ENCODE peak calls at places on chromosomes 2 and 18, in ten cellular contexts. One of them, this sample, is unnamed.

GRCh38 chr2:64329848-64330247 is 124.1 kb upstream of the LGALSL start:
- DNase-seq in ovary: no peak
- DNase-seq in IMR-90: peak; percentile 4
- DNase-seq in stomach: peak; percentile 54
- DNase-seq in body of pancreas: no peak
- DNase-seq in H1: no peak
- DNase-seq in adrenal gland: peak; percentile 32
- DNase-seq in esophagus muscularis mucosa: no peak
- DNase-seq in tibial nerve: no peak
- DNase-seq in K562: no peak
- DNase-seq in this sample: no peak

GRCh38 chr2:150681120-150681796 is 193.8 kb upstream of the RND3 start:
- DNase-seq in ovary: no peak
- DNase-seq in IMR-90: peak; percentile 97
- DNase-seq in stomach: no peak
- DNase-seq in body of pancreas: no peak
- DNase-seq in H1: no peak
- DNase-seq in adrenal gland: peak; percentile 52
- DNase-seq in esophagus muscularis mucosa: no peak
- DNase-seq in tibial nerve: no peak
- DNase-seq in K562: no peak
- DNase-seq in this sample: no peak

GRCh38 chr2:128309341-128310093 is 9.2 kb downstream of the HS6ST1 start:
- DNase-seq in ovary: peak; percentile 81
- DNase-seq in IMR-90: peak; percentile 86
- DNase-seq in stomach: peak; percentile 61
- DNase-seq in body of pancreas: peak; percentile 65
- DNase-seq in H1: no peak
- DNase-seq in adrenal gland: peak; percentile 85
- DNase-seq in esophagus muscularis mucosa: no peak
- DNase-seq in tibial nerve: no peak
- DNase-seq in K562: peak; percentile 68
- DNase-seq in this sample: peak; percentile 80

GRCh38 chr2:101150306-101151140 is 659 bp downstream of the TBC1D8 start:
- DNase-seq in ovary: peak; percentile 63
- DNase-seq in IMR-90: no peak
- DNase-seq in stomach: peak; percentile 57
- DNase-seq in body of pancreas: peak; percentile 58
- DNase-seq in H1: no peak
- DNase-seq in adrenal gland: peak; percentile 40
- DNase-seq in esophagus muscularis mucosa: no peak
- DNase-seq in tibial nerve: no peak
- DNase-seq in K562: no peak
- DNase-seq in this sample: peak; percentile 86

GRCh38 chr2:115609978-115610377 is 1167.5 kb downstream of the DPP10 start:
- DNase-seq in ovary: no peak
- DNase-seq in IMR-90: no peak
- DNase-seq in stomach: no peak
- DNase-seq in body of pancreas: peak; percentile 42
- DNase-seq in H1: no peak
- DNase-seq in adrenal gland: no peak
- DNase-seq in esophagus muscularis mucosa: no peak
- DNase-seq in tibial nerve: no peak
- DNase-seq in K562: no peak
- DNase-seq in this sample: no peak

GRCh38 chr2:127086800-127087737 is 19.9 kb downstream of the BIN1 start:
- DNase-seq in ovary: peak; percentile 92
- DNase-seq in IMR-90: peak; percentile 88
- DNase-seq in stomach: peak; percentile 47
- DNase-seq in body of pancreas: no peak
- DNase-seq in H1: no peak
- DNase-seq in adrenal gland: peak; percentile 61
- DNase-seq in esophagus muscularis mucosa: no peak
- DNase-seq in tibial nerve: peak; percentile 77
- DNase-seq in K562: peak; percentile 57
- DNase-seq in this sample: peak; percentile 89

GRCh38 chr2:101080214-101081068 is 70.7 kb downstream of the TBC1D8 start:
- DNase-seq in ovary: no peak
- DNase-seq in IMR-90: no peak
- DNase-seq in stomach: no peak
- DNase-seq in body of pancreas: no peak
- DNase-seq in H1: no peak
- DNase-seq in adrenal gland: no peak
- DNase-seq in esophagus muscularis mucosa: no peak
- DNase-seq in tibial nerve: no peak
- DNase-seq in K562: no peak
- DNase-seq in this sample: no peak

GRCh38 chr18:36811955-36812354 is 16.8 kb downstream of the TPGS2 start:
- DNase-seq in ovary: no peak
- DNase-seq in IMR-90: no peak
- DNase-seq in stomach: no peak
- DNase-seq in body of pancreas: no peak
- DNase-seq in H1: no peak
- DNase-seq in adrenal gland: no peak
- DNase-seq in esophagus muscularis mucosa: no peak
- DNase-seq in tibial nerve: no peak
- DNase-seq in K562: no peak
- DNase-seq in this sample: no peak

GRCh38 chr2:233691443-233692433 is 952 bp upstream of the UGT1A6 start:
- DNase-seq in ovary: no peak
- DNase-seq in IMR-90: no peak
- DNase-seq in stomach: peak; percentile 75
- DNase-seq in body of pancreas: no peak
- DNase-seq in H1: no peak
- DNase-seq in adrenal gland: no peak
- DNase-seq in esophagus muscularis mucosa: no peak
- DNase-seq in tibial nerve: no peak
- DNase-seq in K562: no peak
- DNase-seq in this sample: no peak

GRCh38 chr18:45850021-45850420 is 24.5 kb downstream of the SIGLEC15 start:
- DNase-seq in ovary: no peak
- DNase-seq in IMR-90: no peak
- DNase-seq in stomach: no peak
- DNase-seq in body of pancreas: no peak
- DNase-seq in H1: no peak
- DNase-seq in adrenal gland: no peak
- DNase-seq in esophagus muscularis mucosa: no peak
- DNase-seq in tibial nerve: no peak
- DNase-seq in K562: no peak
- DNase-seq in this sample: no peak

GRCh38 chr2:104901037-104901851 is 47.3 kb downstream of the POU3F3 start:
- DNase-seq in ovary: no peak
- DNase-seq in IMR-90: no peak
- DNase-seq in stomach: no peak
- DNase-seq in body of pancreas: peak; percentile 39
- DNase-seq in H1: no peak
- DNase-seq in adrenal gland: no peak
- DNase-seq in esophagus muscularis mucosa: no peak
- DNase-seq in tibial nerve: no peak
- DNase-seq in K562: no peak
- DNase-seq in this sample: no peak

GRCh38 chr2:71277159-71277498 is 50.2 kb upstream of the PAIP2B start:
- DNase-seq in ovary: no peak
- DNase-seq in IMR-90: no peak
- DNase-seq in stomach: no peak
- DNase-seq in body of pancreas: no peak
- DNase-seq in H1: no peak
- DNase-seq in adrenal gland: no peak
- DNase-seq in esophagus muscularis mucosa: no peak
- DNase-seq in tibial nerve: no peak
- DNase-seq in K562: no peak
- DNase-seq in this sample: no peak
- H3K27me3 ChIP-seq in ovary: no peaks in the 10 kb centered on the region
- H3K27me3 ChIP-seq in IMR-90: peaks cover 25% of the 10 kb centered on the region
- H3K27me3 ChIP-seq in stomach: peaks cover 20% of the 10 kb centered on the region
- H3K27me3 ChIP-seq in body of pancreas: no peaks in the 10 kb centered on the region
- H3K27me3 ChIP-seq in H1: no peaks in the 10 kb centered on the region
- H3K27me3 ChIP-seq in adrenal gland: peaks cover 30% of the 10 kb centered on the region
- H3K27me3 ChIP-seq in esophagus muscularis mucosa: peaks cover 5% of the 10 kb centered on the region
- H3K27me3 ChIP-seq in tibial nerve: peaks cover 24% of the 10 kb centered on the region
- H3K27me3 ChIP-seq in K562: peaks cover 6% of the 10 kb centered on the region
- H3K27me3 ChIP-seq in this sample: peaks cover 46% of the 10 kb centered on the region

GRCh38 chr18:25288340-25288955 is 63.5 kb downstream of the ZNF521 start:
- DNase-seq in ovary: no peak
- DNase-seq in IMR-90: no peak
- DNase-seq in stomach: no peak
- DNase-seq in body of pancreas: no peak
- DNase-seq in H1: no peak
- DNase-seq in adrenal gland: no peak
- DNase-seq in esophagus muscularis mucosa: no peak
- DNase-seq in tibial nerve: no peak
- DNase-seq in K562: no peak
- DNase-seq in this sample: no peak

GRCh38 chr18:25291150-25291549 is 60.8 kb downstream of the ZNF521 start:
- DNase-seq in ovary: no peak
- DNase-seq in IMR-90: no peak
- DNase-seq in stomach: no peak
- DNase-seq in body of pancreas: no peak
- DNase-seq in H1: no peak
- DNase-seq in adrenal gland: no peak
- DNase-seq in esophagus muscularis mucosa: no peak
- DNase-seq in tibial nerve: no peak
- DNase-seq in K562: no peak
- DNase-seq in this sample: no peak

GRCh38 chr18:25284861-25285574 is 66.9 kb downstream of the ZNF521 start:
- DNase-seq in ovary: peak; percentile 43
- DNase-seq in IMR-90: peak; percentile 41
- DNase-seq in stomach: no peak
- DNase-seq in body of pancreas: no peak
- DNase-seq in H1: no peak
- DNase-seq in adrenal gland: no peak
- DNase-seq in esophagus muscularis mucosa: no peak
- DNase-seq in tibial nerve: peak; percentile 43
- DNase-seq in K562: no peak
- DNase-seq in this sample: no peak

GRCh38 chr18:25287096-25287495 is 64.9 kb downstream of the ZNF521 start:
- DNase-seq in ovary: no peak
- DNase-seq in IMR-90: no peak
- DNase-seq in stomach: no peak
- DNase-seq in body of pancreas: no peak
- DNase-seq in H1: no peak
- DNase-seq in adrenal gland: no peak
- DNase-seq in esophagus muscularis mucosa: no peak
- DNase-seq in tibial nerve: no peak
- DNase-seq in K562: no peak
- DNase-seq in this sample: no peak

GRCh38 chr18:25289040-25289631 is 62.8 kb downstream of the ZNF521 start:
- DNase-seq in ovary: no peak
- DNase-seq in IMR-90: peak; percentile 91
- DNase-seq in stomach: no peak
- DNase-seq in body of pancreas: no peak
- DNase-seq in H1: no peak
- DNase-seq in adrenal gland: peak; percentile 26
- DNase-seq in esophagus muscularis mucosa: no peak
- DNase-seq in tibial nerve: peak; percentile 43
- DNase-seq in K562: no peak
- DNase-seq in this sample: no peak
- TF ChIP-seq POLR2A in ovary: no peak
- TF ChIP-seq POLR2A in IMR-90: no peak
- TF ChIP-seq POLR2A in stomach: no peak
- TF ChIP-seq POLR2A in body of pancreas: no peak
- TF ChIP-seq POLR2A in H1: no peak
- TF ChIP-seq POLR2A in adrenal gland: no peak
- TF ChIP-seq POLR2A in esophagus muscularis mucosa: no peak
- TF ChIP-seq POLR2A in tibial nerve: no peak
- TF ChIP-seq POLR2A in K562: no peak
- TF ChIP-seq POLR2A in this sample: no peak

DNA sequence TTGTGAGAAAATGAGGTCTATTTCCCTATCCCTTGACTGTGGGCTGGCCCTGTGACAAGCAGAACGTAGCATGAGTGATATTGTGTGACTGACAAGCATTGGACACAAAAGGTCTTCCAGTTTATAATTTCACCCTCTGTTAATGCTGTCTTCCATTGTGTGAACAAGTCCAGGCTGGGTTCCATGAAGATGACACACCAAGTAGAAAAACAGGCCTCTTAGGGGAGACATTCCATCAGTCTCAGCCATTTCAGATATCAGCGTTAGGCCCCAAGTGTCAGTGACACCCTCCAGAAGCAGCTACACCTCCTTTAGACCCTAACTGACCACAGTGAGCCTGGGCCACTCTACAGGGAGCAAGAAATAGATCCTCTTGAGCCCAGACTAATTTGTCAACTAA is 511.3 kb downstream of the FBXO15 start:
- DNase-seq in ovary: no peak
- DNase-seq in IMR-90: peak; percentile 38
- DNase-seq in stomach: no peak
- DNase-seq in body of pancreas: no peak
- DNase-seq in H1: no peak
- DNase-seq in adrenal gland: no peak
- DNase-seq in esophagus muscularis mucosa: no peak
- DNase-seq in tibial nerve: no peak
- DNase-seq in K562: no peak
- DNase-seq in this sample: no peak
- H3K27ac ChIP-seq in ovary: no peak overlapping the region
- H3K27ac ChIP-seq in IMR-90: peak overlapping the region; percentile 46
- H3K27ac ChIP-seq in stomach: no peak overlapping the region
- H3K27ac ChIP-seq in body of pancreas: no peak overlapping the region
- H3K27ac ChIP-seq in H1: no peak overlapping the region
- H3K27ac ChIP-seq in adrenal gland: no peak overlapping the region
- H3K27ac ChIP-seq in esophagus muscularis mucosa: no peak overlapping the region
- H3K27ac ChIP-seq in tibial nerve: no peak overlapping the region
- H3K27ac ChIP-seq in K562: no peak overlapping the region
- H3K27ac ChIP-seq in this sample: no peak overlapping the region

GRCh38 chr2:120352701-120353590 is 7.0 kb downstream of the INHBB start:
- DNase-seq in ovary: no peak
- DNase-seq in IMR-90: no peak
- DNase-seq in stomach: no peak
- DNase-seq in body of pancreas: no peak
- DNase-seq in H1: no peak
- DNase-seq in adrenal gland: no peak
- DNase-seq in esophagus muscularis mucosa: no peak
- DNase-seq in tibial nerve: no peak
- DNase-seq in K562: no peak
- DNase-seq in this sample: no peak

GRCh38 chr2:120348134-120349103 is 2.5 kb downstream of the INHBB start:
- DNase-seq in ovary: no peak
- DNase-seq in IMR-90: peak; percentile 11
- DNase-seq in stomach: no peak
- DNase-seq in body of pancreas: no peak
- DNase-seq in H1: no peak
- DNase-seq in adrenal gland: no peak
- DNase-seq in esophagus muscularis mucosa: no peak
- DNase-seq in tibial nerve: no peak
- DNase-seq in K562: no peak
- DNase-seq in this sample: no peak

GRCh38 chr2:120350125-120350524 is 4.2 kb downstream of the INHBB start:
- DNase-seq in ovary: no peak
- DNase-seq in IMR-90: no peak
- DNase-seq in stomach: no peak
- DNase-seq in body of pancreas: no peak
- DNase-seq in H1: no peak
- DNase-seq in adrenal gland: no peak
- DNase-seq in esophagus muscularis mucosa: no peak
- DNase-seq in tibial nerve: no peak
- DNase-seq in K562: no peak
- DNase-seq in this sample: no peak

GRCh38 chr2:120349125-120349921 is 3.4 kb downstream of the INHBB start:
- DNase-seq in ovary: no peak
- DNase-seq in IMR-90: no peak
- DNase-seq in stomach: no peak
- DNase-seq in body of pancreas: no peak
- DNase-seq in H1: no peak
- DNase-seq in adrenal gland: no peak
- DNase-seq in esophagus muscularis mucosa: no peak
- DNase-seq in tibial nerve: no peak
- DNase-seq in K562: no peak
- DNase-seq in this sample: no peak

GRCh38 chr2:120350801-120351324 is 4.9 kb downstream of the INHBB start:
- DNase-seq in ovary: no peak
- DNase-seq in IMR-90: no peak
- DNase-seq in stomach: no peak
- DNase-seq in body of pancreas: no peak
- DNase-seq in H1: no peak
- DNase-seq in adrenal gland: no peak
- DNase-seq in esophagus muscularis mucosa: no peak
- DNase-seq in tibial nerve: no peak
- DNase-seq in K562: peak; percentile 18
- DNase-seq in this sample: no peak
- H3K27me3 ChIP-seq in ovary: no peaks in the 10 kb centered on the region
- H3K27me3 ChIP-seq in IMR-90: peaks cover 79% of the 10 kb centered on the region
- H3K27me3 ChIP-seq in stomach: peaks cover 19% of the 10 kb centered on the region
- H3K27me3 ChIP-seq in body of pancreas: no peaks in the 10 kb centered on the region
- H3K27me3 ChIP-seq in H1: peaks cover 68% of the 10 kb centered on the region
- H3K27me3 ChIP-seq in adrenal gland: peaks cover 12% of the 10 kb centered on the region
- H3K27me3 ChIP-seq in esophagus muscularis mucosa: no peaks in the 10 kb centered on the region
- H3K27me3 ChIP-seq in tibial nerve: peaks cover 48% of the 10 kb centered on the region
- H3K27me3 ChIP-seq in K562: peaks cover 24% of the 10 kb centered on the region
- H3K27me3 ChIP-seq in this sample: peaks cover 34% of the 10 kb centered on the region

This sample was measured in spleen.